ENCODE peak calls at places on chromosomes 5 and 9, in four cellular contexts. H is IMR-90, U is upper lobe of right lung, E is stomach. F is an unnamed sample. For H3K4me1 and H3K36me3, the result is how much of the 10 kb centered on the place peaks cover.

GRCh38 chr9:93126825-93127368 is 7.2 kb downstream of the NINJ1 start:
- DNase-seq in H (no peak), U (peak), E (no peak), F (no peak)

GRCh38 chr9:16622541-16622940 is 247.9 kb downstream of the BNC2 start:
- DNase-seq in H (no peak), U (no peak), E (no peak), F (no peak)

GRCh38 chr9:125241863-125242739 is 958 bp upstream of the HSPA5 start:
- DNase-seq in H (no peak), U (peak), E (peak), F (peak)

GRCh38 chr5:42858031-42858643 is 46.4 kb upstream of the SELENOP start:
- DNase-seq in H (no peak), U (no peak), E (no peak), F (no peak)

GRCh38 chr5:37283214-37283820 is 34.1 kb upstream of the CPLANE1 start:
- DNase-seq in H (no peak), U (no peak), E (no peak), F (no peak)

GRCh38 chr5:45454114-45454513 is 242.1 kb downstream of the HCN1 start:
- DNase-seq in H (peak), U (no peak), E (no peak), F (no peak)

GRCh38 chr5:123964916-123965315 is 452.9 kb downstream of the CSNK1G3 start:
- DNase-seq in H (no peak), U (no peak), E (no peak), F (no peak)

GRCh38 chr5:170572453-170572852 is 68.6 kb downstream of the KCNIP1 start:
- DNase-seq in H (no peak), U (no peak), E (no peak), F (no peak)

GRCh38 chr5:135880278-135880677 is 15.4 kb downstream of the IL9 start:
- DNase-seq in H (no peak), U (no peak), E (no peak), F (no peak)

GRCh38 chr5:113337515-113338140 is 97.2 kb downstream of the TSSK1B start:
- DNase-seq in H (peak), U (no peak), E (no peak), F (no peak)

GRCh38 chr9:95009459-95009858 is 283.0 kb downstream of the AOPEP start:
- DNase-seq in H (no peak), U (no peak), E (no peak), F (no peak)

GRCh38 chr5:148995791-148996190 is 67.1 kb downstream of the SH3TC2 start:
- DNase-seq in H (no peak), U (no peak), E (no peak), F (no peak)

GRCh38 chr5:71653119-71653518 is 66.0 kb upstream of the CARTPT start:
- DNase-seq in H (no peak), U (no peak), E (no peak), F (peak)

GRCh38 chr5:159135896-159136531 is 36.3 kb upstream of the EBF1 start:
- DNase-seq in H (peak), U (no peak), E (no peak), F (no peak)

GRCh38 chr5:13503017-13503416 is 441.5 kb downstream of the DNAH5 start:
- DNase-seq in H (no peak), U (no peak), E (no peak), F (no peak)

GRCh38 chr9:88173378-88173999 is 35.2 kb upstream of the SPATA31C2 start:
- DNase-seq in H (peak), U (no peak), E (no peak), F (peak)

GRCh38 chr9:69012690-69013403 is 1.1 kb downstream of the PRKACG start:
- DNase-seq in H (no peak), U (no peak), E (no peak), F (no peak)

GRCh38 chr5:96344678-96345612 is 88.1 kb downstream of the PCSK1 start:
- DNase-seq in H (peak), U (no peak), E (peak), F (peak)

GRCh38 chr9:124414612-124415011 is 630 bp downstream of the PSMB7 start:
- DNase-seq in H (no peak), U (no peak), E (no peak), F (no peak)

GRCh38 chr9:71647094-71647591 is 121.2 kb downstream of the CEMIP2 start:
- DNase-seq in H (peak), U (peak), E (peak), F (no peak)

GRCh38 chr9:72292874-72293607 is 72.0 kb downstream of the ZFAND5 start:
- DNase-seq in H (peak), U (no peak), E (peak), F (peak)

GRCh38 chr5:176381423-176381822 is 7.0 kb downstream of the NOP16 start:
- DNase-seq in H (peak), U (no peak), E (no peak), F (no peak)

GRCh38 chr9:104658496-104659195 is 35.7 kb upstream of the OR13D1 start:
- DNase-seq in H (no peak), U (no peak), E (no peak), F (no peak)

GRCh38 chr5:132506094-132506692 is 15.6 kb upstream of the IRF1 start:
- DNase-seq in H (peak), U (no peak), E (no peak), F (peak)

GRCh38 chr5:78627175-78627574 is 21.4 kb downstream of the LHFPL2 start:
- DNase-seq in H (no peak), U (no peak), E (no peak), F (no peak)

GRCh38 chr9:131469369-131469768 is 33.3 kb upstream of the POMT1 start:
- DNase-seq in H (no peak), U (peak), E (no peak), F (no peak)

GRCh38 chr9:35716236-35716635 is 15.8 kb downstream of the TLN1 start:
- DNase-seq in H (no peak), U (no peak), E (no peak), F (no peak)

GRCh38 chr5:118060833-118061232 is 927.5 kb downstream of the DTWD2 start:
- DNase-seq in H (no peak), U (no peak), E (no peak), F (no peak)

GRCh38 chr9:68872026-68872501 is 141.8 kb downstream of the PRKACG start:
- DNase-seq in H (no peak), U (no peak), E (peak), F (peak)

GRCh38 chr9:87543251-87543650 is 45.6 kb downstream of the DAPK1 start:
- DNase-seq in H (no peak), U (no peak), E (no peak), F (no peak)

GRCh38 chr9:113293285-113293874 is 9.8 kb downstream of the RNF183 start:
- DNase-seq in H (peak), U (no peak), E (no peak), F (no peak)

GRCh38 chr5:93219641-93220145 is 361.3 kb downstream of the NR2F1-AS1 start:
- DNase-seq in H (no peak), U (no peak), E (no peak), F (no peak)

GRCh38 chr5:84028093-84028492 is 307.4 kb upstream of the HAPLN1 start:
- DNase-seq in H (peak), U (no peak), E (no peak), F (no peak)

GRCh38 chr9:33813712-33814641 is 3.0 kb upstream of the UBE2R2 start:
- DNase-seq in H (peak), U (no peak), E (no peak), F (no peak)

DNA sequence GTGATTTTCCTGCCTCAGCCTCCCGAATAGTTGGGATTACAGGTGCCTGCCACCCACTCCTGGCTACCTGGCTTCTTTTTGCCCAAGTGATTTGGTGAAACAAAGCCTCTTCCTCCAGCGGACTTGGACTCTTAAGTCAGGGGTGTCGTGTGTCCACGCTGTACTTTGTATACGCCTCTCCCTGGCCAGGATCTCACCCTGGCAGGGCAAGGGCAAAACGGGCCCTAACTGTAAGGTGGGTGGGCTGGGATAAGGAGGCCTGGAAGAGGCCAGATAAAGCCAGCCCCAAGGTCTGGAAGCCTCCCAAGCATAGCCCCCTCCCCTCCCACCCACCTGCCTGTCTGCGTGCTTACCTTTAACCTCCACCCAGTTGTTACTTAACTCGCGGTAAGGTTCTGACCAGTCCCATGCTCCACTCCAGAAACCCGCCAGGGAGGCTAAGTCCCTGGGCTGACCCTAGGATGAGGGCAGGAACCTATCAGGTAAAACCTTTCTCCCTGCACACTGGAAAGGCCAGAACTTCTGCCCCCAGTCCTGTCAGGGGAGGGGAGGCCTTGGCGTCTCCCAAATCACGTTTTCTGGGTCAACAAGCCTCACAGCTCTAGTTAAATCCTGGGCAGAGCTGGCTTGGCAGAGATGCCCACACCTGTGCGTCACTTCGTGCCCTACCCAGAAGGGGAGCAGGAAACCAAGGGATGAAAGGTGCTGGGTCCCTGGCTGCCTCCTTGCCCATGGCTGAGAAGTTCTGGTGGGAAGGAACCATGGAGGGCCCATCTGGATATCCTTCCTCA is 8.4 kb downstream of the CDK9 start:
- DNase-seq in H (no peak), U (peak), E (peak), F (no peak)
- H3K4me1 ChIP-seq in H (under half), U (under half), E (under half), F (under half)

GRCh38 chr9:37902131-37902530 is 1.8 kb downstream of the SLC25A51 start:
- DNase-seq in H (no peak), U (no peak), E (no peak), F (no peak)

GRCh38 chr9:37899041-37899440 is 4.9 kb downstream of the SLC25A51 start:
- DNase-seq in H (peak), U (no peak), E (no peak), F (no peak)

GRCh38 chr9:37902804-37903580 is 935 bp downstream of the SLC25A51 start:
- DNase-seq in H (peak), U (no peak), E (no peak), F (no peak)

GRCh38 chr9:37892063-37892462 is 11.9 kb downstream of the SLC25A51 start:
- DNase-seq in H (no peak), U (no peak), E (no peak), F (no peak)

DNA sequence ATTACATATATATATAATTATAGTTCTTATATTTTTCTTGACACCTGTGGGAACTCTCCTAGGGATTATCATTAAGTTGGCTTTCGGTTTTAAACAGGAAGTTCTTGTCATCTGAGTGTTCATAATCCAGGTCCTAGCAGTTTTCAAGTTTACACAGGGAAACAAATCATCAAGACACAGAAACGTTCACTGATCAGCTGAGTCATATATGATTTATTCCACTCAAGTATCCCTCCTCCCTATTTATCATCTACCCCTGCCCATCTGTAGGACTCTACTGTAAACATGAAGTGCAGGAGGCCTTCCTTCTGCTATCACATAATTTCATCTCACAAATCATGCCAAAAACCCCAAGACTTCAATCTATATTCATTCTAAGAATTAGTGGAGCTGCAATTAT is 6.3 kb downstream of the SLC25A51 start:
- DNase-seq in H (peak), U (no peak), E (no peak), F (no peak)
- H3K36me3 ChIP-seq in H (under half), U (half or more), E (under half), F (under half)

GRCh38 chr5:34712565-34712964 is 56.4 kb downstream of the RAI14 start:
- DNase-seq in H (no peak), U (no peak), E (no peak), F (no peak)

GRCh38 chr5:34716986-34717385 is 60.9 kb downstream of the RAI14 start:
- DNase-seq in H (peak), U (no peak), E (no peak), F (no peak)

GRCh38 chr5:34717426-34718327 is 61.5 kb downstream of the RAI14 start:
- DNase-seq in H (peak), U (no peak), E (no peak), F (no peak)

GRCh38 chr5:34718516-34718915 is 62.4 kb downstream of the RAI14 start:
- DNase-seq in H (peak), U (no peak), E (no peak), F (no peak)

DNA sequence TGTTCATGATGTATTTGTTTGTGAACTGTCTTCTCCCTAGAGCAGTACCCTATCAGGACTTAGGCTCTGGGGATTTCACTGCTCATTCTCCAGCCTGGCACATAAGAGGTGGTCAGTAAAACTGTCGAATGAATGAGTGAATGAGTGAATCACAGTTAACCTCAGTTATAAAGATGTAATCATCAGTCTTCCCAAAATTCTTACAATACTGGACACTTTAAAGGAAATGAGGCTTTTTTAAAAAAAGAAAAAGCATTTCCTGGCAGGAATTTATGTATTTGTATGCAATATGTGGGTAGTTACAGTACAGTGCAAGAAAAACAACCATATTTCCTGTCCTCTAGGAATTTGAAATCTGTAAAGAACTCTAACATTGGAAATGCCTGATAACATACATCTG is 59.6 kb downstream of the RAI14 start:
- DNase-seq in H (peak), U (no peak), E (no peak), F (no peak)
- H3K4me1 ChIP-seq in H (under half), U (under half), E (under half), F (under half)

DNA sequence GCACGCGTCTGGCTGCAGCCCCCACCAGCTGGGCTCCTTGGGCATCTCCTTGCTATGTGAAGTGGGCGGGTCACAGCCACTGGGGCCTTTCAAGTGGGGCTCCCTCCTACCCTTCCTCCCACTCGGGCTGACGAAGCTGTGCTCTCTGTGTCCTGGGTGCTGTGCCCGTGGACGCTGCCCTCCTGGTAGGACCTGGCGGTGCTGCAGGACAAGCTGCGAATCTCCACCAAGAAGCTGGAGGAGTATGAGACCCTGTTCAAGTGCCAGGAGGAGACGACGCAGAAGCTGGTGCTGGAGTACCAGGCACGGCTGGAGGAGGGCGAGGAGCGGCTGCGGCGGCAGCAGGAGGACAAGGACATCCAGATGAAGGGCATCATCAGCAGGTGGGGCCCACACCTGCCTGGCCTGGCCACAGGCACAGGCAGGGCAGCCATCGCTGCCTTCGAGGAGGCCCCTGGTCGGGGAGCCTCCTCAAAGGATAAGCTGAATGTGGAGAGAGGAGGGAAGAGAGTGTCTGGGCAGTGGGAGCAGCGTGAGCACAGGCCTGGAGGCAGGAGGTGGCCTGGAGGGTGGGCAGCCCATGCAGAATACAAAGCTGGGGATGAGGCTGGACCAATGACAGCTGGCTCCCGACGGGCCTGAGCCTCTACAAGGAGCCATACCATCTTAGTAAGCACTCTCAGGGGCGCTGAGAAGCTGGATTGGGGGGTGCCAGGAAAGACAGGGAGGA is 124.7 kb downstream of the DAB2IP start:
- DNase-seq in H (no peak), U (no peak), E (no peak), F (no peak)
- H3K36me3 ChIP-seq in H (half or more), U (half or more), E (under half), F (under half)